ENCODE peak calls at places on chromosomes 5 and 9, in ten cellular contexts. H, I, Y, E, B, Z, T, D, J and U are unnamed samples.

GRCh38 chr9:16871358-16872151 is 1.1 kb upstream of the BNC2 start:
- DNase-seq in Y (peak; percentile 71), Z (peak; percentile 58), B (peak; percentile 42), I (peak; percentile 91), T (peak; percentile 63), E (peak; percentile 66), D (peak; percentile 87), J (peak; percentile 63), H (peak; percentile 38), U (peak; percentile 23)

GRCh38 chr9:25935188-25935587 is 256.9 kb upstream of the TUSC1 start:
- DNase-seq in Y (peak; percentile 57), D (no peak), B (no peak), E (no peak), Z (no peak), T (no peak), H (no peak), J (no peak), I (peak; percentile 29), U (no peak)

GRCh38 chr5:78803386-78803785 is 154.8 kb upstream of the LHFPL2 start:
- DNase-seq in T (peak; percentile 89), Y (no peak), D (peak; percentile 82), H (peak; percentile 34), Z (no peak), E (no peak), B (no peak), J (no peak), I (peak; percentile 14), U (no peak)

GRCh38 chr5:93579561-93580386 is 1.2 kb downstream of the NR2F1-AS1 start:
- DNase-seq in D (peak; percentile 68), J (peak; percentile 55), I (peak; percentile 60), H (no peak), E (peak; percentile 64), B (peak; percentile 34), T (peak; percentile 31), Y (peak; percentile 51), Z (no peak), U (peak; percentile 30)

GRCh38 chr5:106094128-106094726 is 1576.5 kb downstream of the EFNA5 start:
- DNase-seq in J (no peak), Z (no peak), E (no peak), T (no peak), H (no peak), D (no peak), I (peak; percentile 22), B (no peak), Y (peak; percentile 98), U (no peak)

GRCh38 chr9:89038354-89039091 is 47.3 kb downstream of the S1PR3 start:
- DNase-seq in Y (peak; percentile 12), J (no peak), D (peak; percentile 95), Z (no peak), T (peak; percentile 59), I (peak; percentile 99), B (no peak), E (no peak), H (no peak), U (no peak)

GRCh38 chr5:173282916-173283315 is 45.3 kb downstream of the STC2 start:
- DNase-seq in T (no peak), B (no peak), Z (no peak), Y (no peak), E (no peak), I (no peak), H (no peak), J (no peak), D (no peak), U (no peak)

GRCh38 chr5:127878174-127878750 is 175.1 kb downstream of the CCDC192 start:
- DNase-seq in Z (peak; percentile 62), T (peak; percentile 61), J (peak; percentile 66), H (no peak), Y (peak; percentile 80), I (peak; percentile 72), D (peak; percentile 77), B (peak; percentile 19), E (peak; percentile 14), U (no peak)

GRCh38 chr5:135222771-135223170 is 176.3 kb downstream of the MACROH2A1 start:
- DNase-seq in J (no peak), T (no peak), B (no peak), D (no peak), E (no peak), I (no peak), Y (no peak), H (no peak), Z (no peak), U (no peak)

GRCh38 chr5:158979749-158980521 is 119.8 kb downstream of the EBF1 start:
- DNase-seq in B (no peak), Y (peak; percentile 62), Z (peak; percentile 9), J (no peak), E (no peak), T (peak; percentile 61), I (peak; percentile 78), H (peak; percentile 55), D (peak; percentile 63), U (no peak)

GRCh38 chr5:147427784-147428401 is 82.0 kb downstream of the DPYSL3 start:
- DNase-seq in H (no peak), B (no peak), Z (no peak), D (peak; percentile 71), I (peak; percentile 64), Y (no peak), T (no peak), J (no peak), E (no peak), U (no peak)
- TF ChIP-seq CTCF in H (no peak), B (no peak), Z (no peak), D (no peak), I (no peak), Y (no peak), T (no peak), J (no peak), E (no peak), U (no peak)

GRCh38 chr5:57277085-57277484 is 103.2 kb downstream of the GPBP1 start:
- DNase-seq in Y (peak; percentile 50), H (no peak), I (peak; percentile 65), B (peak; percentile 9), Z (no peak), E (no peak), J (no peak), D (peak; percentile 57), T (no peak), U (no peak)
- TF ChIP-seq CTCF in Y (peak; percentile 55), H (no peak), I (no peak), B (no peak), Z (no peak), E (no peak), J (no peak), D (peak; percentile 27), T (no peak), U (peak; percentile 39)

GRCh38 chr5:151264113-151264512 is 11.1 kb downstream of the GM2A start:
- DNase-seq in D (peak; percentile 11), E (no peak), Y (peak; percentile 94), H (no peak), T (no peak), Z (no peak), I (peak; percentile 77), J (no peak), B (no peak), U (no peak)
- TF ChIP-seq CTCF in D (no peak), E (no peak), Y (peak; percentile 14), H (no peak), T (no peak), Z (no peak), I (peak; percentile 9), J (no peak), B (no peak), U (no peak)

GRCh38 chr5:155025890-155026289 is 12.3 kb downstream of the KIF4B start:
- DNase-seq in Z (no peak), D (no peak), I (no peak), Y (no peak), B (no peak), J (no peak), E (no peak), H (no peak), T (no peak), U (no peak)

GRCh38 chr5:155023320-155023719 is 9.8 kb downstream of the KIF4B start:
- DNase-seq in T (no peak), J (no peak), B (no peak), H (no peak), E (no peak), Y (no peak), Z (no peak), I (no peak), D (no peak), U (no peak)

GRCh38 chr5:155029240-155029639 is 15.7 kb downstream of the KIF4B start:
- DNase-seq in D (no peak), H (no peak), B (no peak), J (no peak), E (no peak), Z (no peak), Y (no peak), T (no peak), I (no peak), U (no peak)

GRCh38 chr5:155024015-155024414 is 10.5 kb downstream of the KIF4B start:
- DNase-seq in B (no peak), J (peak; percentile 16), D (no peak), I (peak; percentile 15), Y (peak; percentile 11), Z (no peak), H (no peak), E (no peak), T (no peak), U (no peak)

GRCh38 chr5:155027993-155028629 is 14.6 kb downstream of the KIF4B start:
- DNase-seq in Z (no peak), H (no peak), T (no peak), D (peak; percentile 24), B (no peak), E (no peak), I (peak; percentile 25), J (no peak), Y (peak; percentile 15), U (no peak)
- TF ChIP-seq CTCF in Z (no peak), H (no peak), T (no peak), D (peak; percentile 34), B (peak; percentile 44), E (no peak), I (peak; percentile 12), J (no peak), Y (peak; percentile 49), U (peak; percentile 31)

DNA sequence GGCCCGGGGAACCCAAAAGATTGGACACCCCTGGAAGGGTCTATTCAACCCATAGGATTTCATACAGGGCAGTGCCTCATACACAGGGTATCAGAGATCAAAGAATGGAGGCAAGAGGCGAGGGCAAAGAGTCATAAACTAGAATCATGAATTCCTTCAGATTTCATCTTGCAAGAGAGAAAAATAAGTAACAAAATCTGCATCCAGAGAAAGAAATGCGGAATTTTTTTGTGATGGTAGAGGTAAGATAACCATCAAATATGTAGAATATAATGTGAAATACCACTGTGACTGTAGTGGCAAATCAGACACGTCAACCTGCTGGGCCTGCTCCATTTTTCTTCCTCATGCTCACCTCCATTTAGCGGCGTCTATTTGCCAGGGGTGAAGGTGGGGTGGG is 143.6 kb downstream of the SNX18 start:
- DNase-seq in I (no peak), Z (no peak), D (no peak), B (no peak), E (no peak), T (no peak), Y (no peak), J (no peak), H (no peak), U (no peak)
- TF ChIP-seq CTCF in I (no peak), Z (no peak), D (no peak), B (no peak), E (no peak), T (no peak), Y (no peak), J (no peak), H (no peak), U (no peak)

DNA sequence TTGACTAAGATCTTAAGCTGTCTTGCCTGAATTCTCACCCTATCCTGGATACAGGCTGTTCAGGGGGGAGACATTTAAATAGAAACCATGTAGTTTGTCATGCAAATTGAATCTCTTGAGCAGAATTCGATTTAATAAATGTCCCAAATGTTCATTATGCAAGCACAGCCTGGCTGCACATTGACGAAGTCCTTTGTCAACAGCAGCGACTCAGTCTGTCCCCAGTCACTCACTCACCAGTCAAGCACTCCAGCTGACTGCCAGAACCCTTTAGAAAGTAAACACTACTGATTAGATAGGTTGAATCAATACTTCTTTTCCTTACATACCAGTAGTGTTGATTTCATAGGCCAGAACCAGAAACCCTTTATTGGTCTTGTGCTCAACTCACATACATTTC is 27.5 kb downstream of the CDH6 start:
- DNase-seq in J (no peak), H (no peak), Y (peak; percentile 26), I (no peak), T (no peak), E (no peak), Z (no peak), D (no peak), B (no peak), U (peak; percentile 11)
- TF ChIP-seq CTCF in J (no peak), H (no peak), Y (no peak), I (no peak), T (no peak), E (no peak), Z (no peak), D (no peak), B (no peak), U (no peak)